ENCODE peak calls at places on chromosomes 12 and 14, in six cellular contexts. E is stimulated activated naive CD8-positive, alpha-beta T cell treated with anti-CD3 and anti-CD28 coated beads, Interleukin-15, Interleukin-2, amounts not matched to agents 100 U/mL and 50 U/mL, for 24 hours; V is naive B cell; A is activated naive CD8-positive, alpha-beta T cell treated with anti-CD3 and anti-CD28 coated beads, Interleukin-2, amount 50 U/mL, for 24 hours; T is heart left ventricle; P is central memory CD8-positive, alpha-beta T cell. Y is an unnamed sample.

GRCh38 chr12:45192041-45192695 is 23.7 kb upstream of the ANO6 start:
- ATAC-seq in T (no peak), A (peak), P (no peak), V (no peak), E (peak), Y (peak)

GRCh38 chr12:27014859-27015729 is 910 bp upstream of the TM7SF3 start:
- ATAC-seq in V (no peak), P (no peak), T (no peak), E (no peak), A (no peak), Y (no peak)

GRCh38 chr14:103155826-103156394 is 32.6 kb downstream of the TNFAIP2 start:
- ATAC-seq in E (no peak), A (no peak), T (no peak), V (no peak), P (no peak), Y (no peak)

GRCh38 chr14:61813101-61813596 is 50.9 kb downstream of the SNAPC1 start:
- ATAC-seq in A (no peak), V (no peak), P (no peak), T (no peak), E (no peak), Y (no peak)

GRCh38 chr12:26678697-26679660 is 154.0 kb downstream of the ITPR2 start:
- ATAC-seq in A (no peak), V (no peak), T (no peak), E (no peak), P (no peak), Y (no peak)

GRCh38 chr14:25042362-25043299 is 7.3 kb downstream of the STXBP6 start:
- ATAC-seq in P (no peak), T (no peak), V (no peak), A (no peak), E (no peak), Y (no peak)

GRCh38 chr12:43278268-43278832 is 273.7 kb downstream of the ADAMTS20 start:
- ATAC-seq in V (peak), P (no peak), T (no peak), E (no peak), A (no peak), Y (no peak)

GRCh38 chr14:30284808-30285207 is 274.1 kb upstream of the G2E3 start:
- ATAC-seq in A (no peak), T (no peak), E (no peak), P (no peak), V (no peak), Y (no peak)

GRCh38 chr12:50390284-50390683 is 6.1 kb downstream of the FAM186A start:
- ATAC-seq in V (no peak), P (no peak), A (no peak), E (no peak), T (no peak), Y (no peak)

GRCh38 chr12:89352242-89352491 is 134 bp downstream of the DUSP6 start:
- ATAC-seq in T (peak), V (no peak), A (no peak), E (no peak), P (no peak), Y (no peak)

GRCh38 chr12:5083955-5084849 is 40.5 kb downstream of the KCNA5 start:
- ATAC-seq in V (peak), T (no peak), A (no peak), E (no peak), P (no peak), Y (no peak)

GRCh38 chr12:93363854-93364297 is 13.8 kb upstream of the NUDT4 start:
- ATAC-seq in T (no peak), A (peak), V (peak), E (peak), P (peak), Y (peak)

GRCh38 chr12:113318900-113319628 is 15.8 kb downstream of the SLC8B1 start:
- ATAC-seq in E (no peak), P (no peak), V (no peak), A (peak), T (no peak), Y (no peak)

GRCh38 chr14:37384870-37385596 is 187.3 kb downstream of the MIPOL1 start:
- ATAC-seq in A (no peak), T (no peak), E (no peak), V (no peak), P (no peak), Y (no peak)

GRCh38 chr12:63870838-63871237 is 26.3 kb downstream of the SRGAP1 start:
- ATAC-seq in E (no peak), P (no peak), A (no peak), V (no peak), T (no peak), Y (no peak)

Y was measured in activated T-helper 17 cell treated with anti-CD3 and anti-CD28 coated beads, Interleukin-2, amount 50 U/mL, for 72 hours.